ENCODE peak calls at places on chromosome 12, in six cellular contexts. P is HAP-1, V is brain microvascular endothelial cell, U is breast epithelium, D is H7, Z is right cardiac atrium. O is an unnamed sample.

GRCh38 chr12:71662861-71663560 is 637 bp downstream of the ZFC3H1 start:
- DNase-seq in P (no peak), V (peak; percentile 46), U (peak; percentile 63), D (peak; percentile 53), Z (peak; percentile 79), O (no peak)

GRCh38 chr12:18631339-18631738 is 106.5 kb downstream of the PLCZ1 start:
- DNase-seq in P (no peak), V (no peak), U (no peak), D (no peak), Z (no peak), O (no peak)

GRCh38 chr12:116142936-116143882 is 134.3 kb downstream of the MED13L start:
- DNase-seq in P (no peak), V (peak; percentile 83), U (no peak), D (no peak), Z (no peak), O (no peak)

GRCh38 chr12:11711675-11712327 is 62.3 kb downstream of the ETV6 start:
- DNase-seq in P (no peak), V (no peak), U (no peak), D (no peak), Z (no peak), O (no peak)

GRCh38 chr12:95908573-95908972 is 33.8 kb downstream of the CCDC38 start:
- DNase-seq in P (no peak), V (no peak), U (no peak), D (no peak), Z (no peak), O (no peak)

GRCh38 chr12:47207005-47207717 is 127.4 kb upstream of the AMIGO2 start:
- DNase-seq in P (no peak), V (no peak), U (no peak), D (no peak), Z (peak; percentile 42), O (no peak)

GRCh38 chr12:75042125-75042524 is 167.5 kb downstream of the KCNC2 start:
- DNase-seq in P (no peak), V (no peak), U (no peak), D (no peak), Z (no peak), O (no peak)

GRCh38 chr12:51335931-51336330 is 10.5 kb downstream of the CELA1 start:
- DNase-seq in P (no peak), V (no peak), U (no peak), D (no peak), Z (no peak), O (no peak)

GRCh38 chr12:46891306-46891705 is 65.5 kb upstream of the SLC38A4 start:
- DNase-seq in P (no peak), V (peak; percentile 50), U (no peak), D (no peak), Z (no peak), O (no peak)

GRCh38 chr12:42234970-42235369 is 3.1 kb downstream of the YAF2 start:
- DNase-seq in P (no peak), V (no peak), U (no peak), D (no peak), Z (no peak), O (no peak)

GRCh38 chr12:16608346-16608745 is 2.4 kb upstream of the LMO3 start:
- DNase-seq in P (no peak), V (no peak), U (no peak), D (no peak), Z (no peak), O (no peak)

GRCh38 chr12:102689701-102690100 is 209.3 kb upstream of the IGF1 start:
- DNase-seq in P (no peak), V (no peak), U (no peak), D (no peak), Z (no peak), O (no peak)

GRCh38 chr12:38689704-38690103 is 215.7 kb downstream of the CPNE8 start:
- DNase-seq in P (no peak), V (no peak), U (no peak), D (no peak), Z (no peak), O (no peak)

GRCh38 chr12:10069099-10069498 is 29.7 kb downstream of the CLEC1A start:
- DNase-seq in P (no peak), V (no peak), U (no peak), D (no peak), Z (no peak), O (no peak)

GRCh38 chr12:50390284-50390683 is 6.1 kb downstream of the FAM186A start:
- DNase-seq in P (no peak), V (peak; percentile 85), U (no peak), D (no peak), Z (no peak), O (no peak)

GRCh38 chr12:124599074-124599999 is 31.9 kb upstream of the NCOR2 start:
- DNase-seq in P (no peak), V (peak; percentile 53), U (no peak), D (no peak), Z (no peak), O (no peak)

GRCh38 chr12:11822071-11822818 is 172.8 kb downstream of the ETV6 start:
- DNase-seq in P (no peak), V (peak; percentile 69), U (no peak), D (no peak), Z (no peak), O (no peak)

GRCh38 chr12:42286741-42287140 is 39.2 kb downstream of the ZCRB1 start:
- DNase-seq in P (no peak), V (no peak), U (no peak), D (no peak), Z (no peak), O (no peak)

GRCh38 chr12:12159988-12160387 is 89.2 kb downstream of the BCL2L14 start:
- DNase-seq in P (no peak), V (no peak), U (no peak), D (no peak), Z (no peak), O (no peak)

GRCh38 chr12:51217968-51218606 is at the start of gene POU6F1:
- DNase-seq in P (peak; percentile 77), V (peak; percentile 60), U (peak; percentile 67), D (peak; percentile 97), Z (peak; percentile 88), O (peak; percentile 84)

GRCh38 chr12:65765436-65765813 is 58.9 kb upstream of the HMGA2 start:
- DNase-seq in P (no peak), V (peak; percentile 43), U (no peak), D (no peak), Z (no peak), O (no peak)

GRCh38 chr12:89247541-89247942 is 104.8 kb downstream of the DUSP6 start:
- DNase-seq in P (no peak), V (no peak), U (no peak), D (peak; percentile 5), Z (no peak), O (no peak)

GRCh38 chr12:2179058-2179457 is 126.3 kb downstream of the CACNA1C start:
- DNase-seq in P (no peak), V (no peak), U (no peak), D (no peak), Z (peak; percentile 61), O (no peak)

GRCh38 chr12:127823801-127824200 is 443.2 kb upstream of the TMEM132C start:
- DNase-seq in P (no peak), V (no peak), U (no peak), D (no peak), Z (no peak), O (no peak)

GRCh38 chr12:127822743-127823433 is 444.1 kb upstream of the TMEM132C start:
- DNase-seq in P (no peak), V (no peak), U (no peak), D (no peak), Z (peak; percentile 62), O (peak; percentile 76)

GRCh38 chr12:127819066-127819465 is 447.9 kb upstream of the TMEM132C start:
- DNase-seq in P (no peak), V (no peak), U (no peak), D (no peak), Z (no peak), O (no peak)

GRCh38 chr12:127820846-127821245 is 446.1 kb upstream of the TMEM132C start:
- DNase-seq in P (no peak), V (no peak), U (no peak), D (no peak), Z (no peak), O (no peak)
- H3K27me3 ChIP-seq in P (no peaks in the 10 kb centered on the region), V (no peaks in the 10 kb centered on the region), U (no peaks in the 10 kb centered on the region), D (no peaks in the 10 kb centered on the region), Z (no peaks in the 10 kb centered on the region), O (no peaks in the 10 kb centered on the region)

GRCh38 chr12:114443607-114444421 is 37.9 kb upstream of the TBX5 start:
- DNase-seq in P (no peak), V (no peak), U (no peak), D (peak; percentile 64), Z (peak; percentile 82), O (no peak)

GRCh38 chr12:114447799-114448617 is 42.1 kb upstream of the TBX5 start:
- DNase-seq in P (no peak), V (no peak), U (no peak), D (no peak), Z (peak; percentile 55), O (no peak)

GRCh38 chr12:114447274-114447716 is 41.4 kb upstream of the TBX5 start:
- DNase-seq in P (no peak), V (no peak), U (no peak), D (peak; percentile 82), Z (peak; percentile 81), O (no peak)

GRCh38 chr12:114444422-114445279 is 38.7 kb upstream of the TBX5 start:
- DNase-seq in P (no peak), V (no peak), U (no peak), D (peak; percentile 60), Z (peak; percentile 48), O (no peak)

DNA sequence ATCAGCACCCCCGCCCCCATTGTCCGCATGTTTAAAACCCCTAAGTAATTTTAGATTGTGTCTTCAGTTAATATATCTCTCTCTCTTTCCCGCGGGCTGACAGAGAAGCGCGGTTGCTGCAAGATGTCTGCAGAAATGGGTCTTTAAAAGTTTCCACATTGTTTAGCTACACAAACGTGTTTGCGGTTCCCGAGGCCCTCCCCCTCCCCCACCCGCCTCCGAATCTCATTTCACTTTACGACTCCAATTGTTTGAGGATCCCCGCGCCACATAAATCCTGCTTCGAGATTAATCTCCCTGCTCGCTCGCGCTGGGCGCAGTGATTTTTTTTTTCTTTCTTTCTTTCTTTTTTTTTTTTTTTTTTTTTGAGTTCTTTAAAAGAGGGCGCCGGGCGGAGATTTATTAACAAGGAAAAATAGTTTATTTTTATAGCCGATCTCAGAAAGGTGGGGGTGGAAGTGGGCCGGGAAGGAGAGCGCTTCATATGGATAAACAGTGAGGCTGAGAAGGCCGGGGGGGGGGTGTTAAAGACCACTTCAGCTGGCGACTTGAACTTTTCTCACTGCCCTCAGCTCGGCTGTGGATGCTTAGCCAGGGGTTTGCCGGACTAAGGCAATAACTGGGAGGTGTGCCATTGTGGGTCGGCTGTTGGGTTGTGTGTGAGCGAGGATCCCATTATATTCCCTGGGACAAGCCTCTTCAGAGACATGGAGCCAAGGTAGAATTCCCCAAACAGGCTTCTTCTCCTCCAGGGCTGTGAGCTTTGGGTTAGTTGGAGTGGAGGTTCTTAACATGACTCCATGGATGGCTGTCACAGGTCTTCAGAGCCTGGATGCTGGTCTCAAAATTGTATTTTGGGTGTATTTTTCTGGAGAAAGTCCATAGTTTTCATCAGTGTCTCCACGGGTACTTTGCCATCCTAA is 39.7 kb upstream of the TBX5 start:
- DNase-seq in P (peak; percentile 84), V (no peak), U (no peak), D (peak; percentile 59), Z (no peak), O (no peak)
- H3K27me3 ChIP-seq in P (no peaks in the 10 kb centered on the region), V (peaks cover 66% of the 10 kb centered on the region), U (peaks cover 89% of the 10 kb centered on the region), D (peaks cover 99% of the 10 kb centered on the region), Z (no peaks in the 10 kb centered on the region), O (peaks cover 14% of the 10 kb centered on the region)

GRCh38 chr12:54437243-54437642 is 18.2 kb upstream of the ITGA5 start:
- DNase-seq in P (no peak), V (no peak), U (no peak), D (no peak), Z (no peak), O (no peak)
- H3K27me3 ChIP-seq in P (peaks cover 2% of the 10 kb centered on the region), V (peaks cover 2% of the 10 kb centered on the region), U (no peaks in the 10 kb centered on the region), D (peaks cover 26% of the 10 kb centered on the region), Z (no peaks in the 10 kb centered on the region), O (no peaks in the 10 kb centered on the region)

GRCh38 chr12:57222286-57223190 is 5.9 kb downstream of the NXPH4 start:
- DNase-seq in P (no peak), V (no peak), U (no peak), D (no peak), Z (no peak), O (no peak)
- H3K27me3 ChIP-seq in P (no peaks in the 10 kb centered on the region), V (peaks cover 27% of the 10 kb centered on the region), U (peaks cover 93% of the 10 kb centered on the region), D (peaks cover 95% of the 10 kb centered on the region), Z (no peaks in the 10 kb centered on the region), O (peaks cover 9% of the 10 kb centered on the region)